ENCODE peak calls at places on chromosomes 13 and 19, in seven cellular contexts. Q is IMR-90, I is neuronal stem cell, X is trophoblast cell, D is H1, F is H9, K is mesenchymal stem cell. J is an unnamed sample.

GRCh38 chr19:53881482-53882390 is at the start of gene PRKCG:
- DNase-seq in X (no peak), Q (no peak), D (peak; percentile 89), K (peak; percentile 67), I (peak; percentile 78), F (peak; percentile 77), J (peak; percentile 69)

GRCh38 chr13:111198979-111199378 is 83.9 kb downstream of the ARHGEF7 start:
- DNase-seq in D (no peak), I (no peak), F (no peak), K (no peak), X (no peak), Q (no peak), J (no peak)

GRCh38 chr19:44903602-44904425 is 1.8 kb upstream of the APOE start:
- DNase-seq in I (peak; percentile 71), F (peak; percentile 84), X (peak; percentile 53), Q (peak; percentile 49), D (peak; percentile 98), K (peak; percentile 62), J (peak; percentile 74)

GRCh38 chr19:3336680-3337523 is 29.5 kb upstream of the NFIC start:
- DNase-seq in I (no peak), F (no peak), D (no peak), K (peak; percentile 85), X (no peak), Q (peak; percentile 48), J (no peak)

GRCh38 chr19:6728346-6728745 is 7.9 kb upstream of the C3 start:
- DNase-seq in F (no peak), D (no peak), X (no peak), K (no peak), I (no peak), Q (no peak), J (no peak)

GRCh38 chr13:106034201-106034600 is 501.3 kb downstream of the EFNB2 start:
- DNase-seq in K (peak; percentile 16), F (no peak), X (peak; percentile 30), Q (no peak), I (no peak), D (no peak), J (peak; percentile 31)

GRCh38 chr13:45162821-45163220 is 38.0 kb downstream of the KCTD4 start:
- DNase-seq in K (peak; percentile 85), I (no peak), D (no peak), F (no peak), Q (peak; percentile 95), X (no peak), J (no peak)

GRCh38 chr19:39401549-39402416 is 4.9 kb upstream of the ZFP36 start:
- DNase-seq in Q (peak; percentile 89), X (peak; percentile 83), K (peak; percentile 94), D (no peak), I (no peak), F (no peak), J (peak; percentile 70)

GRCh38 chr19:10402441-10403038 is 802 bp downstream of the CDC37 start:
- DNase-seq in K (peak; percentile 70), X (no peak), I (no peak), Q (no peak), D (no peak), F (no peak), J (peak; percentile 77)

GRCh38 chr19:3397266-3398022 is 31.1 kb downstream of the NFIC start:
- DNase-seq in Q (no peak), D (peak; percentile 56), K (peak; percentile 42), F (peak; percentile 61), I (no peak), X (no peak), J (no peak)

GRCh38 chr13:33633701-33634525 is 184.0 kb upstream of the RFC3 start:
- DNase-seq in D (no peak), Q (peak; percentile 40), K (peak; percentile 29), F (no peak), X (peak; percentile 13), I (no peak), J (peak; percentile 75)

GRCh38 chr13:74575729-74576125 is 441.5 kb upstream of the KLF12 start:
- DNase-seq in D (peak; percentile 78), I (peak; percentile 54), X (no peak), F (peak; percentile 81), K (peak; percentile 45), Q (peak; percentile 33), J (peak; percentile 95)

GRCh38 chr13:56586966-56587365 is 553.8 kb upstream of the PRR20A start:
- DNase-seq in I (no peak), D (no peak), F (no peak), Q (no peak), X (no peak), K (no peak), J (no peak)

GRCh38 chr13:24348797-24349515 is 39.6 kb downstream of the C1QTNF9 start:
- DNase-seq in Q (no peak), F (no peak), D (no peak), K (no peak), X (no peak), I (no peak), J (no peak)

GRCh38 chr19:13207237-13208130 is 57.3 kb downstream of the IER2 start:
- DNase-seq in Q (no peak), K (no peak), I (no peak), D (peak; percentile 66), X (no peak), F (peak; percentile 59), J (no peak)

GRCh38 chr19:2336528-2337328 is 8.2 kb downstream of the SPPL2B start:
- DNase-seq in X (no peak), Q (no peak), F (no peak), D (peak; percentile 49), K (no peak), I (no peak), J (no peak)
- H3K9ac ChIP-seq in X (no peak overlapping the region), Q (no peak overlapping the region), F (no peak overlapping the region), D (no peak overlapping the region), K (no peak overlapping the region), I (peak overlapping the region; percentile 89), J (no peak overlapping the region)

DNA sequence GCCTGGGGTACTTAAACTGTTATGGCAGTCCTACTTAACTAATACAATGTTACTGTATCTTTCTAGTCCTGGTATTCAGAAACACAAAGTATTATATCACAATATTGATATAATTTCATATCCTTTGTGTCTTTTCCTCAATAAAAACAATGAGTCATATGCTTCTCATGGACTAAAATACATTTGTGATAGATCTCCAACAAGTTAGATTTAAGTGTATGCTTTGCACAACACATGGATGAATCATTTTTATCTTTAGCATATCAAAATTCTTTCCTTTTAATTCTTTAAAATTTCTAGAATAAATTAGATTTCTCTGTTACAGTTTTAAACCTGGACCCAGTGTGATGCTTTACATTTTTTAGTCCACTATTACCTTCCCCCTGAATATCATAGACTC is 1357.8 kb upstream of the ATXN8OS start:
- DNase-seq in I (no peak), D (no peak), K (no peak), Q (no peak), X (no peak), F (no peak), J (no peak)
- H2BK5ac ChIP-seq in I (no peak overlapping the region), D (no peak overlapping the region), K (no peak overlapping the region), Q (no peak overlapping the region), X (no peak overlapping the region), F (no peak overlapping the region), J (no peak overlapping the region)

GRCh38 chr13:52849727-52850395 is 1.4 kb upstream of the PCDH8 start:
- DNase-seq in Q (no peak), X (no peak), I (no peak), F (peak; percentile 39), D (peak; percentile 55), K (no peak), J (peak; percentile 26)

GRCh38 chr13:52851153-52851962 is 2.9 kb upstream of the PCDH8 start:
- DNase-seq in K (peak; percentile 20), Q (no peak), F (peak; percentile 85), I (peak; percentile 88), X (peak; percentile 4), D (peak; percentile 77), J (peak; percentile 81)

GRCh38 chr13:52848455-52849190 is at the start of gene PCDH8:
- DNase-seq in F (peak; percentile 91), X (no peak), D (peak; percentile 94), I (peak; percentile 79), K (no peak), Q (no peak), J (peak; percentile 93)

GRCh38 chr13:52852444-52852843 is 4.0 kb upstream of the PCDH8 start:
- DNase-seq in X (no peak), K (no peak), I (no peak), Q (no peak), F (no peak), D (no peak), J (no peak)

DNA sequence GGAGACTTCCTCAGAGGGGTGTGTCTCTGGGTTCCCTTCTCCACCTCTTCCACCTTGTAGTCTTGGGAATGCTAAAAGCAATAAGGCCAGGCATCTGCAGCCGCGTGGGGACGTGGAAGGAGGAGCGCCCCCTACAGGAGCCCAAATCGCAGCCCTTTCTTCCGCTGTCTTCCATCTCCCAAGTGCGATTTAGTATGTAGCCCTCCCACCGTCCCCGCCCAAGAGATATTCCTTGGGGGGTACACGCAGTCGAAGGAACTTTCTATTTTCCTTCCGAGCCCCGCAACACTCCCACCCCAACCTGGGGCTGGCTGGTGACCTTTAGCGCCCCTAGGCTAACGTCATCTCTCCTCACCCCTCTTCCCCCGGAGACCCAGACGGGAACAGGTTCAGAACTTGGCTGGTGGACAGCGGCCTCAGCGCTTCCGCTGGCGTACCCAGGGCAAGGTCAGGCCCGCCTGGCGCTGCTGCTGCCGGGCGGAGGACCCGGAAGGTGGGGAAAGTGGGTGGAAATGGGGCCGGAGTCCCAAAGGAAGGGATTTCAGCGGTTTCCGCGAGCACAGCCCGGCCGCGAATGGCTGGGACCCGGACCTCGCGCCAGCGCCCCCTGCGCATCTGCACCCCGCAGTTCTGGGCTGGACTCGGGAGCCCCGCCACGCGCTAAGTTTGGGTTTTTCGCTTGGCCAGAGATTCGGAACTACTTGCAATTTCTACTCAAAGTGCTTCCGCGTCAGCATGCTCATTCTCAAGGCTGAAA is 2.1 kb upstream of the PCDH8 start:
- DNase-seq in K (peak; percentile 51), Q (peak; percentile 7), I (peak; percentile 87), D (peak; percentile 94), F (peak; percentile 93), X (peak; percentile 43), J (peak; percentile 95)
- H3K9ac ChIP-seq in K (peak overlapping the region; percentile 84), Q (no peak overlapping the region), I (peak overlapping the region; percentile 73), D (peak overlapping the region; percentile 48), F (peak overlapping the region; percentile 39), X (peak overlapping the region; percentile 87), J (peak overlapping the region; percentile 86)

GRCh38 chr19:8515317-8515716 is 1.4 kb upstream of the ZNF414 start:
- DNase-seq in X (no peak), F (no peak), Q (no peak), K (no peak), D (no peak), I (no peak), J (no peak)

GRCh38 chr19:8518536-8518935 is 4.6 kb upstream of the ZNF414 start:
- DNase-seq in X (no peak), K (no peak), Q (no peak), I (no peak), F (no peak), D (no peak), J (no peak)

GRCh38 chr19:8513687-8514504 is at the start of gene ZNF414:
- DNase-seq in D (peak; percentile 99), K (peak; percentile 98), X (peak; percentile 91), I (peak; percentile 97), F (peak; percentile 99), Q (peak; percentile 95), J (peak; percentile 99)

GRCh38 chr19:8517551-8518442 is 3.8 kb upstream of the ZNF414 start:
- DNase-seq in Q (no peak), F (no peak), X (peak; percentile 67), K (peak; percentile 84), D (no peak), I (no peak), J (peak; percentile 73)

DNA sequence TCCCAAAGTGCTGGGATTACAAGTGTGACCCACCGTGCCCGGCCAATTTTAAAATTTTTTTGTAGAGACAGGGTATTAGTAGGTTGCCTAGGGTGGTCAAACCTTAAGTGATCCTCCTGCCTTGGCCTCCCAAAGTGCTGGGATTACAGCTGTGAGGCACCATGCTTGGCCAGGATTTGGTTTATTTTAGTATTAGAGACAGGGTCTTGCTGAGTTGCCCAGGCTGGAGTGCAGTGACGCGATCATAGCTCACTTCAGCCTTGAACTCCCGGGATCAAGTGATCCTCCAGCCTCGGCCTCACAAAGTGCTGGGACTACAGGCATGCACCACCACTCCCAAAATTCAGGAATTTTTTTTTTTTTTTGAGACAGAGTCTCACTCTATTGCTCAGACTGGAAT is 5.4 kb upstream of the ZNF414 start:
- DNase-seq in I (no peak), D (no peak), K (no peak), F (no peak), X (no peak), Q (no peak), J (no peak)
- H2BK5ac ChIP-seq in I (no peak overlapping the region), D (no peak overlapping the region), K (no peak overlapping the region), F (no peak overlapping the region), X (no peak overlapping the region), Q (no peak overlapping the region), J (no peak overlapping the region)